ENCODE peak calls at places on chromosomes 7 and 10, in four cellular contexts. G, R, B and X are unnamed samples.

GRCh38 chr7:125032943-125033342 is 103.3 kb upstream of the POT1 start:
- DNase-seq in G (no peak), R (no peak), B (no peak), X (no peak)

GRCh38 chr10:3776796-3777571 is 8.0 kb downstream of the KLF6 start:
- DNase-seq in G (peak; percentile 55), R (no peak), B (peak; percentile 58), X (peak; percentile 59)

GRCh38 chr7:36207451-36208291 is 54.6 kb downstream of the EEPD1 start:
- DNase-seq in G (no peak), R (no peak), B (peak; percentile 39), X (no peak)

GRCh38 chr7:98086231-98086855 is 20.3 kb upstream of the LMTK2 start:
- DNase-seq in G (no peak), R (no peak), B (no peak), X (no peak)

GRCh38 chr10:21895932-21896331 is 107.6 kb downstream of the DNAJC1 start:
- DNase-seq in G (no peak), R (no peak), B (no peak), X (no peak)

GRCh38 chr7:158494162-158494586 is 93.4 kb downstream of the PTPRN2 start:
- DNase-seq in G (peak; percentile 37), R (no peak), B (no peak), X (no peak)

GRCh38 chr10:12637649-12638048 is 288.3 kb downstream of the CAMK1D start:
- DNase-seq in G (no peak), R (no peak), B (no peak), X (no peak)

GRCh38 chr7:94276797-94277196 is 117.9 kb upstream of the COL1A2 start:
- DNase-seq in G (no peak), R (no peak), B (no peak), X (no peak)

GRCh38 chr10:5465976-5466450 is 33.4 kb downstream of the CALML5 start:
- DNase-seq in G (no peak), R (no peak), B (no peak), X (no peak)

GRCh38 chr7:2639994-2640830 is 8.4 kb downstream of the TTYH3 start:
- DNase-seq in G (no peak), R (no peak), B (no peak), X (no peak)

GRCh38 chr7:105689093-105689819 is 108.0 kb upstream of the EFCAB10 start:
- DNase-seq in G (no peak), R (peak; percentile 61), B (no peak), X (no peak)

GRCh38 chr7:28020302-28020940 is 160.2 kb downstream of the JAZF1 start:
- DNase-seq in G (peak; percentile 78), R (peak; percentile 43), B (peak; percentile 66), X (peak; percentile 64)

GRCh38 chr7:97748482-97748881 is 16.6 kb downstream of the TAC1 start:
- DNase-seq in G (no peak), R (no peak), B (no peak), X (no peak)

GRCh38 chr10:110912374-110912773 is 6.6 kb downstream of the BBIP1 start:
- DNase-seq in G (no peak), R (no peak), B (no peak), X (no peak)

GRCh38 chr7:7164590-7164989 is 17.8 kb upstream of the C1GALT1 start:
- DNase-seq in G (no peak), R (no peak), B (no peak), X (no peak)

GRCh38 chr10:100790761-100791208 is 45.4 kb downstream of the PAX2 start:
- DNase-seq in G (no peak), R (no peak), B (peak; percentile 31), X (no peak)

GRCh38 chr10:85008493-85009181 is 680.2 kb downstream of the CCSER2 start:
- DNase-seq in G (no peak), R (no peak), B (no peak), X (no peak)

GRCh38 chr7:149287622-149288021 is 25.6 kb downstream of the ZNF783 start:
- DNase-seq in G (no peak), R (no peak), B (no peak), X (no peak)

GRCh38 chr7:140977351-140978140 is 37.2 kb downstream of the MRPS33 start:
- DNase-seq in G (no peak), R (no peak), B (no peak), X (no peak)

GRCh38 chr10:43962346-43963191 is 313.9 kb upstream of the ZNF32 start:
- DNase-seq in G (no peak), R (no peak), B (no peak), X (no peak)
- TF ChIP-seq FOSL1 in G (no peak), R (no peak), B (no peak), X (no peak)

GRCh38 chr10:116833986-116834760 is 15.1 kb upstream of the ENO4 start:
- DNase-seq in G (no peak), R (no peak), B (no peak), X (no peak)
- TF ChIP-seq FOSL1 in G (no peak), R (no peak), B (no peak), X (no peak)

DNA sequence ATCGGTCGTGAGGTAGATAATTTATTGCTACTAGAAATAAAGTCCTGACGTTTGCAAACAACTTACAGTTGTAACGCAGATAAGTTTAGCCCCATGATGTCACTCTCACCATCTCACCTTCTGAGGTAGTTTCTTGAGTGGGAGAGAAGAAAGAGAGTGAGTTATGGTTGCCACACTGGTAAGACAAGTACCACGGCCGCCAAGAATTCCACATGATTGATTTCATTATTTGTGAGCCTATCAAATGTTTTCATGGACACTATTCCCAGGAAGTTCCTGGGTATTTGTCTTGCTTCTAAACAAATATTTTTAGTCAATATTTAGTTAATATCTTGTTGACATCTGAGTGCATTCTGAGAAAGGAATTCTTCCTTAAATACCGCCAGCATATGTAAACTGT is 339.4 kb upstream of the KIAA1217 start:
- DNase-seq in G (no peak), R (no peak), B (no peak), X (no peak)
- TF ChIP-seq FOSL1 in G (no peak), R (no peak), B (no peak), X (no peak)

GRCh38 chr10:29740981-29741545 is 106.3 kb upstream of the SVIL start:
- DNase-seq in G (no peak), R (no peak), B (no peak), X (no peak)
- TF ChIP-seq FOSL1 in G (no peak), R (no peak), B (no peak), X (no peak)

GRCh38 chr7:126720232-126720631 is 532.5 kb downstream of the GRM8 start:
- DNase-seq in G (no peak), R (no peak), B (no peak), X (no peak)

GRCh38 chr7:126716321-126716720 is 536.4 kb downstream of the GRM8 start:
- DNase-seq in G (no peak), R (no peak), B (no peak), X (no peak)

GRCh38 chr7:126715076-126715475 is 537.7 kb downstream of the GRM8 start:
- DNase-seq in G (no peak), R (no peak), B (no peak), X (no peak)

GRCh38 chr7:126723966-126724544 is 528.7 kb downstream of the GRM8 start:
- DNase-seq in G (no peak), R (no peak), B (no peak), X (no peak)

DNA sequence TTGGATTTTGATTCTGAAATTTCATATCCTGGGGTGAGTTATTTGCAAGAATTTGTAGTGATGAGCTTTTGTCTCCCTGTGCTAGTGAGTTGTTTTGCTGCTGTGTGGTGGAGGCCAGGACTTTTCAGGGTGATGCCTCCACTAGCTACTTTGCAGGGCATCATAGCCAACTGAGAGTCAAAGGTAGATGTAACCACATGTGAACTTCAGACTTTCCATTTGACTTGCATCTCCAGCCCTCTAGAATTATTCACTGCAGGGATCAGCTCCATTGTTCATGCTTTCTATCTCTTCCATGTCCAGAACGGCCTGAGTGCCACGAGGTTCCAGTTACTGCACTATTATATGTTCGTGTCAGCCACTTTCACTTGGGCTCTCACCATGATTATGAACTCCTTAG is 534.3 kb downstream of the GRM8 start:
- DNase-seq in G (no peak), R (no peak), B (no peak), X (no peak)
- TF ChIP-seq FOSL1 in G (no peak), R (no peak), B (no peak), X (no peak)

DNA sequence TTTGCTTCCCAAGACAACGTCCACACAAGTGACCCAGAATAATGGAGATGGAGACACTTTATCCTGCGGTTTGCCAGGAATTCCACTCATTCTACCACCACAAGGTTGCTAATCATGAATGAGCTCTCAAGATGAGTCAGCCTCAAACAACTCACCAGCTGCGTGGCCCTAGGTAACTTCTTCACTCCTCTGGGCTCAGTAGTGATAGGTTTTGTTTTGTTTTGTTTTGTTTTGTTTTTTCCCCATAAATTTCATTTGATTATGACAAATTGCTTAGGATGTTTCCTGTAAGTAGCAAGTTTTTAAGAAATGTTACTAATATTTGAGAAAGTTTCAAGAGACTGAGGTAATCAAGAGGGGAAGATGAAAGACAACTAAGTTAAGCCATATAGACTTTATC is 286.8 kb downstream of the PARD3 start:
- DNase-seq in G (no peak), R (peak; percentile 65), B (peak; percentile 41), X (peak; percentile 92)
- TF ChIP-seq FOSL1 in G (peak; percentile 31), R (no peak), B (no peak), X (peak; percentile 87)

DNA sequence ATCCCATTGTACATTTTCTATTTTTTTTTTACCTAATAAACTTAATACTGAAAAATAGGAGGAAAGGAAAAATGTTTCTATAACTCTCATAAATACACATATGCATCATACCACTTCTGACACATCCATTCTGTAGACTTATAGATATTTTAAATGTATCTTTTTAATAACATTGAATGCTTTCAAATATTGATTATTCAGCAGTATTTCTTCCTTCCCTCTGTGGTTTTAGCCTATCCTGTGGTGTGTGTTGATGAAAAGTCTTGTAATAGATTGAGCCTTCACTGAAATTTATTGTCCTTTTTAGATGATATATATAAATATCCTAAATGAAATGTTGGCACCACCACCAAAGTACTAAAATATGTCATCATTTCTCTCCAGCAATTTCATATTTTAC is 218.1 kb downstream of the TSPAN12 start:
- DNase-seq in G (no peak), R (no peak), B (no peak), X (no peak)
- TF ChIP-seq FOSL1 in G (no peak), R (no peak), B (no peak), X (no peak)